ENCODE peak calls at places on chromosomes 6 and 20, in four cellular contexts. U, P, V and W are unnamed samples.

GRCh38 chr6:106197441-106197840 is 111.3 kb downstream of the PRDM1 start:
- DNase-seq in U (no peak), P (no peak), V (no peak), W (no peak)

GRCh38 chr6:137235686-137236085 is 16.5 kb upstream of the IFNGR1 start:
- DNase-seq in U (no peak), P (no peak), V (no peak), W (no peak)

GRCh38 chr6:75409286-75409685 is 84.3 kb downstream of the FILIP1 start:
- DNase-seq in U (no peak), P (no peak), V (no peak), W (no peak)

GRCh38 chr6:45703041-45703739 is 312.5 kb downstream of the CLIC5 start:
- DNase-seq in U (no peak), P (no peak), V (no peak), W (no peak)

GRCh38 chr6:111874030-111874425 is 776 bp upstream of the FYN start:
- DNase-seq in U (no peak), P (peak), V (no peak), W (no peak)

GRCh38 chr6:3205913-3206312 is 21.5 kb downstream of the TUBB2B start:
- DNase-seq in U (no peak), P (no peak), V (no peak), W (no peak)

GRCh38 chr20:22802296-22802695 is 217.9 kb upstream of the FOXA2 start:
- DNase-seq in U (no peak), P (no peak), V (no peak), W (no peak)

GRCh38 chr6:154448448-154449096 is 61.9 kb downstream of the CNKSR3 start:
- DNase-seq in U (no peak), P (no peak), V (no peak), W (no peak)

GRCh38 chr6:150492507-150492906 is 107.2 kb upstream of the PLEKHG1 start:
- DNase-seq in U (no peak), P (no peak), V (no peak), W (no peak)

GRCh38 chr6:16999486-17000436 is 102.1 kb upstream of the STMND1 start:
- DNase-seq in U (no peak), P (no peak), V (no peak), W (no peak)

GRCh38 chr6:32212076-32212760 is 11.6 kb downstream of the NOTCH4 start:
- DNase-seq in U (no peak), P (no peak), V (no peak), W (no peak)

GRCh38 chr20:58571341-58571941 is 56.2 kb upstream of the APCDD1L start:
- DNase-seq in U (no peak), P (no peak), V (no peak), W (no peak)

GRCh38 chr20:5187122-5187521 is 60.3 kb downstream of the CDS2 start:
- DNase-seq in U (no peak), P (no peak), V (no peak), W (no peak)

GRCh38 chr6:147999001-147999540 is 343.6 kb upstream of the SASH1 start:
- DNase-seq in U (no peak), P (no peak), V (no peak), W (no peak)

GRCh38 chr20:58271596-58272460 is 37.7 kb upstream of the RAB22A start:
- DNase-seq in U (no peak), P (no peak), V (no peak), W (no peak)

GRCh38 chr6:47404436-47404835 is 73.2 kb upstream of the CD2AP start:
- DNase-seq in U (no peak), P (no peak), V (no peak), W (no peak)

GRCh38 chr20:43658068-43658722 is 8.7 kb upstream of the MYBL2 start:
- DNase-seq in U (no peak), P (no peak), V (no peak), W (no peak)

GRCh38 chr6:40540790-40541189 is 46.4 kb downstream of the LRFN2 start:
- DNase-seq in U (no peak), P (no peak), V (no peak), W (no peak)

GRCh38 chr6:37134622-37135191 is 35.2 kb upstream of the PIM1 start:
- DNase-seq in U (peak), P (peak), V (no peak), W (peak)

GRCh38 chr20:62376112-62377063 is 9.3 kb upstream of the LAMA5 start:
- DNase-seq in U (no peak), P (no peak), V (no peak), W (peak)

GRCh38 chr6:89591745-89592144 is 46.8 kb downstream of the LYRM2 start:
- DNase-seq in U (no peak), P (no peak), V (no peak), W (no peak)

GRCh38 chr6:83927470-83927869 is 68.0 kb downstream of the CYB5R4 start:
- DNase-seq in U (no peak), P (no peak), V (no peak), W (no peak)

GRCh38 chr6:157663261-157663660 is 159.8 kb upstream of the SNX9 start:
- DNase-seq in U (no peak), P (no peak), V (no peak), W (no peak)

GRCh38 chr20:44582321-44583025 is at the start of gene PKIG:
- DNase-seq in U (peak), P (no peak), V (no peak), W (peak)

GRCh38 chr6:129510930-129511329 is 199.0 kb downstream of the ARHGAP18 start:
- DNase-seq in U (no peak), P (no peak), V (no peak), W (no peak)

GRCh38 chr6:134381926-134382325 is 64.0 kb upstream of the SGK1 start:
- DNase-seq in U (no peak), P (no peak), V (no peak), W (no peak)

GRCh38 chr20:37627060-37627766 is 66.6 kb upstream of the CTNNBL1 start:
- DNase-seq in U (no peak), P (peak), V (no peak), W (peak)

GRCh38 chr6:75611011-75611701 is 9.5 kb downstream of the SENP6 start:
- DNase-seq in U (no peak), P (no peak), V (no peak), W (no peak)

GRCh38 chr20:39885975-39886649 is 802.9 kb downstream of the MAFB start:
- DNase-seq in U (peak), P (no peak), V (no peak), W (peak)

GRCh38 chr6:12241493-12242214 is 48.5 kb upstream of the EDN1 start:
- DNase-seq in U (no peak), P (no peak), V (no peak), W (no peak)

GRCh38 chr20:23298926-23299672 is 51.5 kb upstream of the NXT1 start:
- DNase-seq in U (no peak), P (no peak), V (no peak), W (no peak)

GRCh38 chr6:5752282-5752681 is 254.4 kb downstream of the NRN1 start:
- DNase-seq in U (no peak), P (no peak), V (no peak), W (no peak)

GRCh38 chr6:31899882-31900722 is 1.8 kb downstream of the ZBTB12 start:
- DNase-seq in U (no peak), P (no peak), V (no peak), W (no peak)

GRCh38 chr6:143150291-143150690 is 89.6 kb downstream of the AIG1 start:
- DNase-seq in U (no peak), P (no peak), V (no peak), W (no peak)

GRCh38 chr6:2764610-2765165 is 505 bp upstream of the WRNIP1 start:
- DNase-seq in U (no peak), P (peak), V (peak), W (peak)

GRCh38 chr20:63530788-63531160 is 6.4 kb downstream of the PTK6 start:
- DNase-seq in U (no peak), P (no peak), V (no peak), W (no peak)

GRCh38 chr6:5726976-5727718 is 279.6 kb downstream of the NRN1 start:
- DNase-seq in U (no peak), P (no peak), V (no peak), W (no peak)

GRCh38 chr20:48378976-48379670 is 448.7 kb downstream of the PREX1 start:
- DNase-seq in U (no peak), P (no peak), V (no peak), W (no peak)

GRCh38 chr20:48383252-48383651 is 444.5 kb downstream of the PREX1 start:
- DNase-seq in U (no peak), P (no peak), V (no peak), W (no peak)

GRCh38 chr20:48380661-48381060 is 447.1 kb downstream of the PREX1 start:
- DNase-seq in U (no peak), P (no peak), V (no peak), W (no peak)

GRCh38 chr20:48382304-48382703 is 445.5 kb downstream of the PREX1 start:
- DNase-seq in U (no peak), P (no peak), V (no peak), W (no peak)

GRCh38 chr20:48381353-48382120 is 446.3 kb downstream of the PREX1 start:
- DNase-seq in U (no peak), P (no peak), V (no peak), W (no peak)
- TF ChIP-seq CTCF in U (no peak), P (no peak), V (no peak), W (no peak)

DNA sequence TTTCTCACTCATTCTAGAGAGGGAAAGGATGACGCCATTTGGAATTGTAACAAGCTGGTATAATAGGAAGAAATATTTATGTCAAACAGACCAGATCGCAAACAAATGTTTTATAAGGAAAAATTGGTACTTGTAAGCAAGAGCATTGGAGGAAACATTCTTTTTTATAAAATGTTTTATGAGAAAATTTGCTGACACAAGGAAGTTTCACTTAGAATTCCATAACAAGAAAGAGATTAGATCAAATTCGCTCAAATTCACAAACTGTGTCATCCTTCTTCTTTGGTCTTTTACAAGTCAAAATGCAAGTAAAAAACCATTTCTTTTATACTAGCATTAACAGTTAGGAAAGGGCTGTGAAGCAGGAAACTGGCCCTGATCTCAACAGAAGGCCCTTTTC is 179.9 kb downstream of the TRDN start:
- DNase-seq in U (no peak), P (no peak), V (no peak), W (no peak)
- H3K27ac ChIP-seq in U (no peak), P (no peak), V (no peak), W (no peak)

DNA sequence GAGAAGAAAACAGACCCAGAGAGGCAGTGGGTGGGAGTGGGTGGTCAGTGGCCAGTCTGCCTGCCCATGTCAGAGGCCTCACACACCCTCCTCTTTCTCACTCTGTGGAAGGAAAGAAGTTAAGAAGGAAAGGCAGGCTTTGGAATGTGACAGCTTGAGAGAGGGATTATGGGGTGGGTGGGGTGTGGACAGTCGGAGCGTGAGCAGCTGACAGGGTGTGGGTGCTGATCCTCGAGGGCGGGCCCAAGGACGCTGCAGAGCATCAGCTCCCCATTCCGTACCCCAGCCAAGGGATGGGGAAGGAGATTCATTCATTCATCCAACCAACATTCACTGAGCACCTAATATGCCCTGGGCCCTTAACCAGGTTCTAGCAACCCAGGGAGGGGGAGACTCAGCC is 4.8 kb downstream of the TGM6 start:
- DNase-seq in U (no peak), P (no peak), V (no peak), W (no peak)
- TF ChIP-seq CTCF in U (no peak), P (no peak), V (no peak), W (no peak)

GRCh38 chr6:39207421-39208232 is 21.6 kb downstream of the KCNK5 start:
- DNase-seq in U (no peak), P (no peak), V (no peak), W (no peak)
- H3K27ac ChIP-seq in U (no peak), P (no peak), V (peak), W (no peak)

DNA sequence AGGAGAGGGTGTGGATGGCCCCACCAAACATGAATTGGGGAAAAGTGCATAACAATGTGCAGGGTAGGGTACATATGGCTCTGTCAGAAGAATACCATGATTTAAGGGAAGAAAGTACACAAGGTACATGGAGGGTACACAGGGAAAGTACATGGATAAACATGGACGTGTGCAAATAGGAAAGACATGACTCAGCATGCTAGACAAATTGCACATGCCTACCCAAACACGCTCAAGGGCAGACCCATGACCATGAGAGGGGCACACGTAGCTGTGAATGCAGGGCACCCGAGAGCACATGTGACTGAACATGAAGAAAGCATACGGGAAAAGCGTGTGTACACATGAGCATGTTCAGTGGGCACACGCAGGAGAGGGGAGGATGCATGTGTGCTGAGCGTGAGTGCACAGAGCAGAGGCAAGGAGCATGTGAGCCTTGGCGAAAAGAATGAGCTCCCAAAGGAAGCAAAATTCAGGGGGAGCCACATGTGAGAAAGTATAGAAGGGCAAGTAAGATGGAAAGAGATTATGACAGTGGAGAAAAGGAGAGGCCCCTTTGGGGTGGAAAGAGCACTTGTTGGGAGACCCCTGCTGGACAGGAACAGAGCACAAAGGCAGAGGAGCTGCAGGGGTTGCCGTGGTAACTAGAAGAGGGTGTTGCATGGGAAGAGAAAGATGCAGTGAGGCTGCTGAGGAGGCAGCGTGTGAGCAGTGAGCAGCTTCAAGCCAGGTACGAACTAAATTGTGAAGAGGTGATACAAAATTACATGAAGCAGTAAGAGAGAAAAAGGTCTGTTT is 17.8 kb downstream of the OR2H2 start:
- DNase-seq in U (no peak), P (no peak), V (no peak), W (no peak)
- TF ChIP-seq CTCF in U (no peak), P (no peak), V (no peak), W (no peak)

DNA sequence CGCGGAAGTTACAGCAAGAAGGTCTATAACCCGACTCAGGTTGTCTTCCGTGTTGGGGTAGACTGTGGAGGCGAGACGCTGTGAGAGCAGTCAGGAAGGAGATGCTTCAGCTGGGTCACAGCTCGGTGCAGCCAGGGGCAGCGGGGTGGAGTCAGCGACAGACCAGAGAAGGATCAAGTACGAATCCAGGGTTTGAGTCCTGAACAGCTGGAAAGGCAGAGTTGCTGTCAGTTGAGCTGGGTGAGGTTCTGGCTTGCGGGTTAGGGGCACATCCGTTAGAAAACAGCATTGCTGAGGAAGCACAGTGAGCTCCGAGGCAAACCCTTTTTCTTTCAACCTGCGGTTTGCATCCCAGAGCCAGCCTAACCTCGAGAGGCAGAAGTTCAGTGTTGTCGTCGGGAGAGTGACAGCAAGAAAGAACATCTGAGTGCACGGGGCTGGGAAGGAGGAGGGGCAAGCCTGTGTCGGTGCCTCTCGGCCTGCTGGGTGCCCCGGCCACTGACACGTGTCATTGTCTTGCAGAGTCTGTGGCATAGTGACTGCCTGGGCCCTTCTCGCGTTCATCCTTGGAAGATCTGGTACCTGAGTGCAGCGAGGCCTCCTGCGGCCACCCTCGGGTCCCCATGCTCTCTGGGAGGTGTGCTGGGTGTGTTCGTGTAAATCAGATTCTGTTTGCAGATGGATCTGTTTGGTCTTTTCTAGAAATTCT is 20.0 kb downstream of the PNLDC1 start:
- DNase-seq in U (no peak), P (peak), V (no peak), W (no peak)
- H3K27ac ChIP-seq in U (no peak), P (peak), V (no peak), W (no peak)